ENCODE peak calls at places on chromosomes 7 and 10, in ten cellular contexts. J, F, U, E, Y, K, S, H, X and B are unnamed samples.
A peak's percentile ranks its signal among the peaks of the same experiment; 100 is the strongest.

GRCh38 chr10:21600804-21601512 is 66.9 kb downstream of the MLLT10 start:
- DNase-seq in J (no peak), F (no peak), U (no peak), E (no peak), Y (no peak), K (no peak), S (no peak), H (no peak), X (no peak), B (no peak)

GRCh38 chr10:132143162-132143561 is 43.6 kb upstream of the DPYSL4 start:
- DNase-seq in J (no peak), F (no peak), U (no peak), E (no peak), Y (no peak), K (peak; percentile 65), S (no peak), H (no peak), X (no peak), B (no peak)

GRCh38 chr10:100743626-100744135 is 1.7 kb upstream of the PAX2 start:
- DNase-seq in J (peak; percentile 19), F (no peak), U (no peak), E (no peak), Y (no peak), K (peak; percentile 85), S (peak; percentile 58), H (no peak), X (peak; percentile 47), B (peak; percentile 74)

GRCh38 chr7:44052771-44053365 is 8.4 kb downstream of the DBNL start:
- DNase-seq in J (no peak), F (no peak), U (no peak), E (no peak), Y (no peak), K (no peak), S (no peak), H (peak; percentile 49), X (no peak), B (no peak)

GRCh38 chr7:52168085-52168484 is 851.5 kb upstream of the COBL start:
- DNase-seq in J (no peak), F (no peak), U (no peak), E (no peak), Y (no peak), K (peak; percentile 51), S (no peak), H (no peak), X (no peak), B (peak; percentile 50)

GRCh38 chr10:79417266-79417665 is 28.2 kb downstream of the ZCCHC24 start:
- DNase-seq in J (no peak), F (no peak), U (no peak), E (no peak), Y (no peak), K (no peak), S (no peak), H (no peak), X (no peak), B (no peak)

GRCh38 chr10:29947701-29948060 is 111.7 kb downstream of the JCAD start:
- DNase-seq in J (no peak), F (no peak), U (no peak), E (no peak), Y (no peak), K (no peak), S (no peak), H (no peak), X (no peak), B (no peak)

GRCh38 chr10:124231188-124232135 is 138.1 kb upstream of the CHST15 start:
- DNase-seq in J (peak; percentile 52), F (no peak), U (no peak), E (no peak), Y (no peak), K (no peak), S (no peak), H (no peak), X (no peak), B (no peak)

GRCh38 chr10:126867567-126868365 is 37.5 kb upstream of the DOCK1 start:
- DNase-seq in J (no peak), F (no peak), U (no peak), E (no peak), Y (no peak), K (no peak), S (peak; percentile 43), H (no peak), X (peak; percentile 91), B (no peak)

GRCh38 chr7:155219947-155220769 is 77.5 kb upstream of the INSIG1 start:
- DNase-seq in J (no peak), F (no peak), U (no peak), E (no peak), Y (no peak), K (peak; percentile 68), S (no peak), H (no peak), X (no peak), B (no peak)

GRCh38 chr7:157477550-157478212 is 140.9 kb downstream of the DNAJB6 start:
- DNase-seq in J (no peak), F (no peak), U (no peak), E (no peak), Y (no peak), K (no peak), S (no peak), H (peak; percentile 59), X (no peak), B (no peak)

GRCh38 chr7:158689500-158689899 is 15.1 kb downstream of the NCAPG2 start:
- DNase-seq in J (no peak), F (no peak), U (no peak), E (no peak), Y (no peak), K (no peak), S (no peak), H (no peak), X (no peak), B (no peak)

GRCh38 chr7:124120911-124121310 is 88.0 kb upstream of the TMEM229A start:
- DNase-seq in J (no peak), F (no peak), U (no peak), E (no peak), Y (no peak), K (no peak), S (no peak), H (no peak), X (no peak), B (no peak)

GRCh38 chr7:143507094-143507518 is 29.4 kb downstream of the TAS2R41 start:
- DNase-seq in J (no peak), F (no peak), U (no peak), E (no peak), Y (no peak), K (no peak), S (no peak), H (no peak), X (no peak), B (no peak)

GRCh38 chr10:101080933-101081546 is 19.3 kb downstream of the KAZALD1 start:
- DNase-seq in J (no peak), F (peak; percentile 47), U (no peak), E (no peak), Y (no peak), K (no peak), S (peak; percentile 39), H (no peak), X (no peak), B (no peak)

GRCh38 chr10:17453377-17454091 is 861 bp downstream of the ST8SIA6 start:
- DNase-seq in J (peak; percentile 19), F (peak; percentile 41), U (peak; percentile 32), E (no peak), Y (no peak), K (peak; percentile 68), S (peak; percentile 21), H (peak; percentile 76), X (no peak), B (peak; percentile 33)

GRCh38 chr10:117477961-117478670 is 64.4 kb upstream of the EMX2 start:
- DNase-seq in J (no peak), F (no peak), U (no peak), E (no peak), Y (no peak), K (no peak), S (no peak), H (no peak), X (peak; percentile 10), B (no peak)

GRCh38 chr7:127717502-127718125 is 65.6 kb downstream of the SND1 start:
- DNase-seq in J (no peak), F (no peak), U (no peak), E (no peak), Y (no peak), K (no peak), S (no peak), H (no peak), X (no peak), B (no peak)

GRCh38 chr10:44911081-44911540 is at the start of gene TMEM72:
- DNase-seq in J (no peak), F (peak; percentile 63), U (no peak), E (no peak), Y (no peak), K (peak; percentile 27), S (no peak), H (peak; percentile 89), X (no peak), B (no peak)

GRCh38 chr7:28409716-28410627 is 2.3 kb upstream of the CREB5 start:
- DNase-seq in J (no peak), F (peak; percentile 43), U (peak; percentile 20), E (no peak), Y (peak; percentile 1), K (peak; percentile 76), S (peak; percentile 40), H (peak; percentile 64), X (no peak), B (peak; percentile 46)

GRCh38 chr7:30380294-30380693 is 95.9 kb downstream of the ZNRF2 start:
- DNase-seq in J (no peak), F (no peak), U (no peak), E (no peak), Y (no peak), K (no peak), S (no peak), H (no peak), X (no peak), B (no peak)

GRCh38 chr7:101154693-101155102 is 422 bp downstream of the AP1S1 start:
- DNase-seq in J (no peak), F (no peak), U (no peak), E (no peak), Y (no peak), K (no peak), S (no peak), H (no peak), X (no peak), B (no peak)

GRCh38 chr7:150993511-150993910 is 2.7 kb downstream of the NOS3 start:
- DNase-seq in J (no peak), F (no peak), U (no peak), E (no peak), Y (no peak), K (peak; percentile 32), S (no peak), H (no peak), X (no peak), B (no peak)

GRCh38 chr10:80453715-80454525 is at the start of gene TSPAN14:
- DNase-seq in J (peak; percentile 73), F (peak; percentile 75), U (peak; percentile 63), E (peak; percentile 46), Y (peak; percentile 83), K (peak; percentile 97), S (peak; percentile 81), H (peak; percentile 95), X (peak; percentile 57), B (peak; percentile 90)

GRCh38 chr10:78572565-78572964 is 496.2 kb upstream of the ZMIZ1 start:
- DNase-seq in J (no peak), F (no peak), U (peak; percentile 71), E (no peak), Y (no peak), K (no peak), S (peak; percentile 42), H (no peak), X (no peak), B (no peak)

GRCh38 chr7:129495987-129496386 is 6.3 kb upstream of the SMKR1 start:
- DNase-seq in J (no peak), F (no peak), U (no peak), E (no peak), Y (no peak), K (no peak), S (no peak), H (no peak), X (no peak), B (no peak)

GRCh38 chr7:112665709-112666108 is 124.5 kb downstream of the TMEM168 start:
- DNase-seq in J (no peak), F (no peak), U (no peak), E (no peak), Y (no peak), K (peak; percentile 17), S (peak; percentile 25), H (no peak), X (peak; percentile 6), B (peak; percentile 88)

GRCh38 chr10:3902054-3902808 is 117.2 kb upstream of the KLF6 start:
- DNase-seq in J (peak; percentile 47), F (no peak), U (no peak), E (no peak), Y (peak; percentile 24), K (no peak), S (peak; percentile 33), H (no peak), X (no peak), B (no peak)